ENCODE peak calls at places on chromosome 1, in ten cellular contexts. One of them, this sample, is unnamed.

GRCh38 chr1:183648042-183648441 is 5.1 kb downstream of the APOBEC4 start:
- DNase-seq in activated naive CD4-positive, alpha-beta T cell: no peak
- DNase-seq in GF-D8: no peak
- DNase-seq in stimulated activated CD4-positive, alpha-beta T cell treated with anti-CD3 and anti-CD28 coated beads, Interleukin-1b, Interleukin-23, amount 100 ng/mL, for 4 hours: no peak
- DNase-seq in MV-4-11: no peak
- DNase-seq in Calu3: no peak
- DNase-seq in ureter: no peak
- DNase-seq in fibroblast of lung: no peak
- DNase-seq in keratinocyte: no peak
- DNase-seq in activated CD8-positive, alpha-beta memory T cell treated with anti-CD3 and anti-CD28 coated beads, Interleukin-2, amount 50 U/mL, for 4 hours: no peak
- DNase-seq in this sample: no peak

GRCh38 chr1:198939946-198940345 is 301.1 kb downstream of the PTPRC start:
- DNase-seq in activated naive CD4-positive, alpha-beta T cell: no peak
- DNase-seq in GF-D8: no peak
- DNase-seq in stimulated activated CD4-positive, alpha-beta T cell treated with anti-CD3 and anti-CD28 coated beads, Interleukin-1b, Interleukin-23, amount 100 ng/mL, for 4 hours: no peak
- DNase-seq in MV-4-11: peak
- DNase-seq in Calu3: no peak
- DNase-seq in ureter: no peak
- DNase-seq in fibroblast of lung: no peak
- DNase-seq in keratinocyte: no peak
- DNase-seq in activated CD8-positive, alpha-beta memory T cell treated with anti-CD3 and anti-CD28 coated beads, Interleukin-2, amount 50 U/mL, for 4 hours: no peak
- DNase-seq in this sample: no peak

GRCh38 chr1:233635765-233636502 is 22.0 kb downstream of the KCNK1 start:
- DNase-seq in activated naive CD4-positive, alpha-beta T cell: no peak
- DNase-seq in GF-D8: no peak
- DNase-seq in stimulated activated CD4-positive, alpha-beta T cell treated with anti-CD3 and anti-CD28 coated beads, Interleukin-1b, Interleukin-23, amount 100 ng/mL, for 4 hours: no peak
- DNase-seq in MV-4-11: no peak
- DNase-seq in Calu3: peak
- DNase-seq in ureter: no peak
- DNase-seq in fibroblast of lung: peak
- DNase-seq in keratinocyte: no peak
- DNase-seq in activated CD8-positive, alpha-beta memory T cell treated with anti-CD3 and anti-CD28 coated beads, Interleukin-2, amount 50 U/mL, for 4 hours: no peak
- DNase-seq in this sample: no peak

GRCh38 chr1:103365860-103366569 is 159.5 kb upstream of the RNPC3 start:
- DNase-seq in activated naive CD4-positive, alpha-beta T cell: no peak
- DNase-seq in GF-D8: no peak
- DNase-seq in stimulated activated CD4-positive, alpha-beta T cell treated with anti-CD3 and anti-CD28 coated beads, Interleukin-1b, Interleukin-23, amount 100 ng/mL, for 4 hours: no peak
- DNase-seq in MV-4-11: no peak
- DNase-seq in Calu3: no peak
- DNase-seq in ureter: no peak
- DNase-seq in fibroblast of lung: no peak
- DNase-seq in keratinocyte: no peak
- DNase-seq in activated CD8-positive, alpha-beta memory T cell treated with anti-CD3 and anti-CD28 coated beads, Interleukin-2, amount 50 U/mL, for 4 hours: no peak
- DNase-seq in this sample: no peak

GRCh38 chr1:31714442-31715096 is 10.8 kb upstream of the COL16A1 start:
- DNase-seq in activated naive CD4-positive, alpha-beta T cell: no peak
- DNase-seq in GF-D8: no peak
- DNase-seq in stimulated activated CD4-positive, alpha-beta T cell treated with anti-CD3 and anti-CD28 coated beads, Interleukin-1b, Interleukin-23, amount 100 ng/mL, for 4 hours: no peak
- DNase-seq in MV-4-11: no peak
- DNase-seq in Calu3: no peak
- DNase-seq in ureter: peak
- DNase-seq in fibroblast of lung: peak
- DNase-seq in keratinocyte: peak
- DNase-seq in activated CD8-positive, alpha-beta memory T cell treated with anti-CD3 and anti-CD28 coated beads, Interleukin-2, amount 50 U/mL, for 4 hours: peak
- DNase-seq in this sample: peak

GRCh38 chr1:177185209-177185608 is 14.5 kb downstream of the BRINP2 start:
- DNase-seq in activated naive CD4-positive, alpha-beta T cell: no peak
- DNase-seq in GF-D8: no peak
- DNase-seq in stimulated activated CD4-positive, alpha-beta T cell treated with anti-CD3 and anti-CD28 coated beads, Interleukin-1b, Interleukin-23, amount 100 ng/mL, for 4 hours: no peak
- DNase-seq in MV-4-11: no peak
- DNase-seq in Calu3: peak
- DNase-seq in ureter: no peak
- DNase-seq in fibroblast of lung: peak
- DNase-seq in keratinocyte: no peak
- DNase-seq in activated CD8-positive, alpha-beta memory T cell treated with anti-CD3 and anti-CD28 coated beads, Interleukin-2, amount 50 U/mL, for 4 hours: no peak
- DNase-seq in this sample: no peak

GRCh38 chr1:67307251-67308060 is at the start of gene IL12RB2:
- DNase-seq in activated naive CD4-positive, alpha-beta T cell: peak
- DNase-seq in GF-D8: no peak
- DNase-seq in stimulated activated CD4-positive, alpha-beta T cell treated with anti-CD3 and anti-CD28 coated beads, Interleukin-1b, Interleukin-23, amount 100 ng/mL, for 4 hours: peak
- DNase-seq in MV-4-11: no peak
- DNase-seq in Calu3: peak
- DNase-seq in ureter: no peak
- DNase-seq in fibroblast of lung: no peak
- DNase-seq in keratinocyte: no peak
- DNase-seq in activated CD8-positive, alpha-beta memory T cell treated with anti-CD3 and anti-CD28 coated beads, Interleukin-2, amount 50 U/mL, for 4 hours: peak
- DNase-seq in this sample: no peak

GRCh38 chr1:38444311-38444710 is 397.7 kb upstream of the POU3F1 start:
- DNase-seq in activated naive CD4-positive, alpha-beta T cell: no peak
- DNase-seq in GF-D8: no peak
- DNase-seq in stimulated activated CD4-positive, alpha-beta T cell treated with anti-CD3 and anti-CD28 coated beads, Interleukin-1b, Interleukin-23, amount 100 ng/mL, for 4 hours: no peak
- DNase-seq in MV-4-11: no peak
- DNase-seq in Calu3: no peak
- DNase-seq in ureter: no peak
- DNase-seq in fibroblast of lung: no peak
- DNase-seq in keratinocyte: peak
- DNase-seq in activated CD8-positive, alpha-beta memory T cell treated with anti-CD3 and anti-CD28 coated beads, Interleukin-2, amount 50 U/mL, for 4 hours: no peak
- DNase-seq in this sample: peak

GRCh38 chr1:210234254-210234747 is 1.7 kb downstream of the SERTAD4 start:
- DNase-seq in activated naive CD4-positive, alpha-beta T cell: no peak
- DNase-seq in GF-D8: no peak
- DNase-seq in stimulated activated CD4-positive, alpha-beta T cell treated with anti-CD3 and anti-CD28 coated beads, Interleukin-1b, Interleukin-23, amount 100 ng/mL, for 4 hours: no peak
- DNase-seq in MV-4-11: no peak
- DNase-seq in Calu3: no peak
- DNase-seq in ureter: no peak
- DNase-seq in fibroblast of lung: no peak
- DNase-seq in keratinocyte: no peak
- DNase-seq in activated CD8-positive, alpha-beta memory T cell treated with anti-CD3 and anti-CD28 coated beads, Interleukin-2, amount 50 U/mL, for 4 hours: no peak
- DNase-seq in this sample: no peak

GRCh38 chr1:81437649-81438048 is 363.1 kb upstream of the ADGRL2 start:
- DNase-seq in activated naive CD4-positive, alpha-beta T cell: no peak
- DNase-seq in GF-D8: no peak
- DNase-seq in stimulated activated CD4-positive, alpha-beta T cell treated with anti-CD3 and anti-CD28 coated beads, Interleukin-1b, Interleukin-23, amount 100 ng/mL, for 4 hours: no peak
- DNase-seq in MV-4-11: no peak
- DNase-seq in Calu3: no peak
- DNase-seq in ureter: no peak
- DNase-seq in fibroblast of lung: no peak
- DNase-seq in keratinocyte: no peak
- DNase-seq in activated CD8-positive, alpha-beta memory T cell treated with anti-CD3 and anti-CD28 coated beads, Interleukin-2, amount 50 U/mL, for 4 hours: no peak
- DNase-seq in this sample: no peak

GRCh38 chr1:190809312-190809711 is 331.6 kb upstream of the BRINP3 start:
- DNase-seq in activated naive CD4-positive, alpha-beta T cell: no peak
- DNase-seq in GF-D8: no peak
- DNase-seq in stimulated activated CD4-positive, alpha-beta T cell treated with anti-CD3 and anti-CD28 coated beads, Interleukin-1b, Interleukin-23, amount 100 ng/mL, for 4 hours: no peak
- DNase-seq in MV-4-11: no peak
- DNase-seq in Calu3: no peak
- DNase-seq in ureter: no peak
- DNase-seq in fibroblast of lung: no peak
- DNase-seq in keratinocyte: no peak
- DNase-seq in activated CD8-positive, alpha-beta memory T cell treated with anti-CD3 and anti-CD28 coated beads, Interleukin-2, amount 50 U/mL, for 4 hours: no peak
- DNase-seq in this sample: no peak

GRCh38 chr1:183159960-183160359 is 26.1 kb upstream of the LAMC2 start:
- DNase-seq in activated naive CD4-positive, alpha-beta T cell: no peak
- DNase-seq in GF-D8: no peak
- DNase-seq in stimulated activated CD4-positive, alpha-beta T cell treated with anti-CD3 and anti-CD28 coated beads, Interleukin-1b, Interleukin-23, amount 100 ng/mL, for 4 hours: no peak
- DNase-seq in MV-4-11: no peak
- DNase-seq in Calu3: peak
- DNase-seq in ureter: peak
- DNase-seq in fibroblast of lung: no peak
- DNase-seq in keratinocyte: peak
- DNase-seq in activated CD8-positive, alpha-beta memory T cell treated with anti-CD3 and anti-CD28 coated beads, Interleukin-2, amount 50 U/mL, for 4 hours: no peak
- DNase-seq in this sample: peak

GRCh38 chr1:112325504-112325903 is 70.5 kb upstream of the CTTNBP2NL start:
- DNase-seq in activated naive CD4-positive, alpha-beta T cell: no peak
- DNase-seq in GF-D8: no peak
- DNase-seq in stimulated activated CD4-positive, alpha-beta T cell treated with anti-CD3 and anti-CD28 coated beads, Interleukin-1b, Interleukin-23, amount 100 ng/mL, for 4 hours: no peak
- DNase-seq in MV-4-11: no peak
- DNase-seq in Calu3: no peak
- DNase-seq in ureter: no peak
- DNase-seq in fibroblast of lung: no peak
- DNase-seq in keratinocyte: no peak
- DNase-seq in activated CD8-positive, alpha-beta memory T cell treated with anti-CD3 and anti-CD28 coated beads, Interleukin-2, amount 50 U/mL, for 4 hours: no peak
- DNase-seq in this sample: no peak

GRCh38 chr1:148160048-148160395 is 7.9 kb upstream of the NBPF11 start:
- DNase-seq in activated naive CD4-positive, alpha-beta T cell: no peak
- DNase-seq in GF-D8: no peak
- DNase-seq in stimulated activated CD4-positive, alpha-beta T cell treated with anti-CD3 and anti-CD28 coated beads, Interleukin-1b, Interleukin-23, amount 100 ng/mL, for 4 hours: no peak
- DNase-seq in MV-4-11: no peak
- DNase-seq in Calu3: no peak
- DNase-seq in ureter: no peak
- DNase-seq in fibroblast of lung: no peak
- DNase-seq in keratinocyte: no peak
- DNase-seq in activated CD8-positive, alpha-beta memory T cell treated with anti-CD3 and anti-CD28 coated beads, Interleukin-2, amount 50 U/mL, for 4 hours: no peak
- DNase-seq in this sample: no peak

GRCh38 chr1:34263411-34263810 is 86.7 kb downstream of the C1orf94 start:
- DNase-seq in activated naive CD4-positive, alpha-beta T cell: no peak
- DNase-seq in GF-D8: no peak
- DNase-seq in stimulated activated CD4-positive, alpha-beta T cell treated with anti-CD3 and anti-CD28 coated beads, Interleukin-1b, Interleukin-23, amount 100 ng/mL, for 4 hours: no peak
- DNase-seq in MV-4-11: no peak
- DNase-seq in Calu3: no peak
- DNase-seq in ureter: no peak
- DNase-seq in fibroblast of lung: no peak
- DNase-seq in keratinocyte: no peak
- DNase-seq in activated CD8-positive, alpha-beta memory T cell treated with anti-CD3 and anti-CD28 coated beads, Interleukin-2, amount 50 U/mL, for 4 hours: no peak
- DNase-seq in this sample: no peak

GRCh38 chr1:50426108-50426700 is 3.0 kb upstream of the DMRTA2 start:
- DNase-seq in activated naive CD4-positive, alpha-beta T cell: no peak
- DNase-seq in GF-D8: no peak
- DNase-seq in stimulated activated CD4-positive, alpha-beta T cell treated with anti-CD3 and anti-CD28 coated beads, Interleukin-1b, Interleukin-23, amount 100 ng/mL, for 4 hours: no peak
- DNase-seq in MV-4-11: no peak
- DNase-seq in Calu3: no peak
- DNase-seq in ureter: no peak
- DNase-seq in fibroblast of lung: no peak
- DNase-seq in keratinocyte: no peak
- DNase-seq in activated CD8-positive, alpha-beta memory T cell treated with anti-CD3 and anti-CD28 coated beads, Interleukin-2, amount 50 U/mL, for 4 hours: no peak
- DNase-seq in this sample: no peak

GRCh38 chr1:53722025-53722424 is 16.9 kb downstream of the GLIS1 start:
- DNase-seq in activated naive CD4-positive, alpha-beta T cell: no peak
- DNase-seq in GF-D8: no peak
- DNase-seq in stimulated activated CD4-positive, alpha-beta T cell treated with anti-CD3 and anti-CD28 coated beads, Interleukin-1b, Interleukin-23, amount 100 ng/mL, for 4 hours: no peak
- DNase-seq in MV-4-11: no peak
- DNase-seq in Calu3: no peak
- DNase-seq in ureter: no peak
- DNase-seq in fibroblast of lung: peak
- DNase-seq in keratinocyte: no peak
- DNase-seq in activated CD8-positive, alpha-beta memory T cell treated with anti-CD3 and anti-CD28 coated beads, Interleukin-2, amount 50 U/mL, for 4 hours: no peak
- DNase-seq in this sample: no peak

GRCh38 chr1:75127916-75128717 is 6.1 kb upstream of the LHX8 start:
- DNase-seq in activated naive CD4-positive, alpha-beta T cell: no peak
- DNase-seq in GF-D8: no peak
- DNase-seq in stimulated activated CD4-positive, alpha-beta T cell treated with anti-CD3 and anti-CD28 coated beads, Interleukin-1b, Interleukin-23, amount 100 ng/mL, for 4 hours: no peak
- DNase-seq in MV-4-11: no peak
- DNase-seq in Calu3: no peak
- DNase-seq in ureter: no peak
- DNase-seq in fibroblast of lung: no peak
- DNase-seq in keratinocyte: no peak
- DNase-seq in activated CD8-positive, alpha-beta memory T cell treated with anti-CD3 and anti-CD28 coated beads, Interleukin-2, amount 50 U/mL, for 4 hours: no peak
- DNase-seq in this sample: no peak

GRCh38 chr1:245823408-245824147 is 668.8 kb downstream of the KIF26B start:
- DNase-seq in activated naive CD4-positive, alpha-beta T cell: no peak
- DNase-seq in GF-D8: no peak
- DNase-seq in stimulated activated CD4-positive, alpha-beta T cell treated with anti-CD3 and anti-CD28 coated beads, Interleukin-1b, Interleukin-23, amount 100 ng/mL, for 4 hours: no peak
- DNase-seq in MV-4-11: no peak
- DNase-seq in Calu3: no peak
- DNase-seq in ureter: no peak
- DNase-seq in fibroblast of lung: peak
- DNase-seq in keratinocyte: no peak
- DNase-seq in activated CD8-positive, alpha-beta memory T cell treated with anti-CD3 and anti-CD28 coated beads, Interleukin-2, amount 50 U/mL, for 4 hours: no peak
- DNase-seq in this sample: no peak

GRCh38 chr1:6298940-6299465 is 38.1 kb upstream of the GPR153 start:
- DNase-seq in activated naive CD4-positive, alpha-beta T cell: no peak
- DNase-seq in GF-D8: no peak
- DNase-seq in stimulated activated CD4-positive, alpha-beta T cell treated with anti-CD3 and anti-CD28 coated beads, Interleukin-1b, Interleukin-23, amount 100 ng/mL, for 4 hours: no peak
- DNase-seq in MV-4-11: no peak
- DNase-seq in Calu3: no peak
- DNase-seq in ureter: no peak
- DNase-seq in fibroblast of lung: no peak
- DNase-seq in keratinocyte: no peak
- DNase-seq in activated CD8-positive, alpha-beta memory T cell treated with anti-CD3 and anti-CD28 coated beads, Interleukin-2, amount 50 U/mL, for 4 hours: no peak
- DNase-seq in this sample: no peak

GRCh38 chr1:11629626-11630025 is 24.6 kb downstream of the FBXO2 start:
- DNase-seq in activated naive CD4-positive, alpha-beta T cell: no peak
- DNase-seq in GF-D8: no peak
- DNase-seq in stimulated activated CD4-positive, alpha-beta T cell treated with anti-CD3 and anti-CD28 coated beads, Interleukin-1b, Interleukin-23, amount 100 ng/mL, for 4 hours: no peak
- DNase-seq in MV-4-11: no peak
- DNase-seq in Calu3: no peak
- DNase-seq in ureter: no peak
- DNase-seq in fibroblast of lung: no peak
- DNase-seq in keratinocyte: no peak
- DNase-seq in activated CD8-positive, alpha-beta memory T cell treated with anti-CD3 and anti-CD28 coated beads, Interleukin-2, amount 50 U/mL, for 4 hours: no peak
- DNase-seq in this sample: no peak

GRCh38 chr1:90973897-90974798 is 47.7 kb downstream of the ZNF644 start:
- DNase-seq in activated naive CD4-positive, alpha-beta T cell: no peak
- DNase-seq in GF-D8: no peak
- DNase-seq in stimulated activated CD4-positive, alpha-beta T cell treated with anti-CD3 and anti-CD28 coated beads, Interleukin-1b, Interleukin-23, amount 100 ng/mL, for 4 hours: no peak
- DNase-seq in MV-4-11: peak
- DNase-seq in Calu3: no peak
- DNase-seq in ureter: no peak
- DNase-seq in fibroblast of lung: peak
- DNase-seq in keratinocyte: peak
- DNase-seq in activated CD8-positive, alpha-beta memory T cell treated with anti-CD3 and anti-CD28 coated beads, Interleukin-2, amount 50 U/mL, for 4 hours: no peak
- DNase-seq in this sample: peak

GRCh38 chr1:58932820-58933598 is 149.2 kb upstream of the JUN start:
- DNase-seq in activated naive CD4-positive, alpha-beta T cell: no peak
- DNase-seq in GF-D8: no peak
- DNase-seq in stimulated activated CD4-positive, alpha-beta T cell treated with anti-CD3 and anti-CD28 coated beads, Interleukin-1b, Interleukin-23, amount 100 ng/mL, for 4 hours: no peak
- DNase-seq in MV-4-11: peak
- DNase-seq in Calu3: peak
- DNase-seq in ureter: peak
- DNase-seq in fibroblast of lung: peak
- DNase-seq in keratinocyte: peak
- DNase-seq in activated CD8-positive, alpha-beta memory T cell treated with anti-CD3 and anti-CD28 coated beads, Interleukin-2, amount 50 U/mL, for 4 hours: no peak
- DNase-seq in this sample: peak

GRCh38 chr1:39167632-39168209 is 36.8 kb upstream of the MACF1 start:
- DNase-seq in activated naive CD4-positive, alpha-beta T cell: no peak
- DNase-seq in GF-D8: peak
- DNase-seq in stimulated activated CD4-positive, alpha-beta T cell treated with anti-CD3 and anti-CD28 coated beads, Interleukin-1b, Interleukin-23, amount 100 ng/mL, for 4 hours: no peak
- DNase-seq in MV-4-11: peak
- DNase-seq in Calu3: no peak
- DNase-seq in ureter: no peak
- DNase-seq in fibroblast of lung: peak
- DNase-seq in keratinocyte: no peak
- DNase-seq in activated CD8-positive, alpha-beta memory T cell treated with anti-CD3 and anti-CD28 coated beads, Interleukin-2, amount 50 U/mL, for 4 hours: no peak
- DNase-seq in this sample: peak